ENCODE peak calls at places on chromosomes 5 and 9, in five cellular contexts. E is GM12891, W is GM12878, A is H1, B is HepG2. L is an unnamed sample.

GRCh38 chr5:35470866-35471265 is 146.8 kb upstream of the SPEF2 start:
- DNase-seq in E (no peak), W (no peak), A (no peak), B (peak; percentile 44), L (no peak)

GRCh38 chr5:53423724-53424123 is 56.7 kb upstream of the FST start:
- DNase-seq in E (no peak), W (no peak), A (no peak), B (no peak), L (no peak)

GRCh38 chr5:31819926-31820516 is 181.1 kb downstream of the PDZD2 start:
- DNase-seq in E (no peak), W (no peak), A (no peak), B (no peak), L (no peak)

GRCh38 chr5:74502479-74502950 is 138.0 kb downstream of the ENC1 start:
- DNase-seq in E (no peak), W (no peak), A (no peak), B (peak; percentile 91), L (no peak)

GRCh38 chr5:148972958-148973357 is 89.9 kb downstream of the SH3TC2 start:
- DNase-seq in E (no peak), W (no peak), A (no peak), B (peak; percentile 13), L (no peak)

GRCh38 chr5:139882961-139883539 is 87.4 kb downstream of the PSD2 start:
- DNase-seq in E (no peak), W (no peak), A (no peak), B (no peak), L (no peak)

GRCh38 chr5:127184841-127185240 is 105.8 kb upstream of the MEGF10 start:
- DNase-seq in E (no peak), W (no peak), A (no peak), B (no peak), L (no peak)

GRCh38 chr9:79700607-79701330 is 129.0 kb downstream of the TLE4 start:
- DNase-seq in E (no peak), W (no peak), A (no peak), B (no peak), L (no peak)

GRCh38 chr5:8905021-8905420 is 640.9 kb downstream of the SEMA5A start:
- DNase-seq in E (no peak), W (no peak), A (no peak), B (no peak), L (no peak)

GRCh38 chr5:170470808-170471404 is 32.9 kb upstream of the KCNIP1 start:
- DNase-seq in E (no peak), W (no peak), A (peak; percentile 43), B (no peak), L (no peak)

GRCh38 chr9:85014292-85014691 is 344.8 kb downstream of the NTRK2 start:
- DNase-seq in E (no peak), W (no peak), A (no peak), B (no peak), L (no peak)

GRCh38 chr5:36664762-36665161 is 58.4 kb downstream of the SLC1A3 start:
- DNase-seq in E (no peak), W (no peak), A (no peak), B (no peak), L (no peak)

GRCh38 chr9:121294866-121295661 is 27.1 kb downstream of the GSN start:
- DNase-seq in E (no peak), W (no peak), A (no peak), B (peak; percentile 82), L (no peak)

GRCh38 chr9:89440548-89440947 is 57.4 kb downstream of the SEMA4D start:
- DNase-seq in E (no peak), W (no peak), A (no peak), B (no peak), L (no peak)

GRCh38 chr5:82396871-82397514 is 118.8 kb upstream of the RPS23 start:
- DNase-seq in E (no peak), W (no peak), A (no peak), B (peak; percentile 92), L (no peak)

GRCh38 chr5:99141534-99142135 is 212.8 kb upstream of the CHD1 start:
- DNase-seq in E (no peak), W (no peak), A (no peak), B (no peak), L (no peak)

GRCh38 chr5:84088996-84089395 is 295.7 kb downstream of the EDIL3 start:
- DNase-seq in E (no peak), W (no peak), A (no peak), B (peak; percentile 18), L (no peak)

GRCh38 chr9:76599970-76600369 is 141.0 kb downstream of the GCNT1 start:
- DNase-seq in E (no peak), W (no peak), A (no peak), B (no peak), L (no peak)

GRCh38 chr9:120767451-120767850 is 25.8 kb downstream of the FBXW2 start:
- DNase-seq in E (no peak), W (no peak), A (no peak), B (peak; percentile 11), L (no peak)

GRCh38 chr5:108881133-108881532 is 133.4 kb downstream of the FER start:
- DNase-seq in E (no peak), W (no peak), A (no peak), B (no peak), L (no peak)

GRCh38 chr5:180238631-180239030 is 29.6 kb upstream of the RASGEF1C start:
- DNase-seq in E (no peak), W (no peak), A (no peak), B (no peak), L (no peak)

GRCh38 chr9:133839822-133840329 is 101.7 kb upstream of the SARDH start:
- DNase-seq in E (no peak), W (no peak), A (no peak), B (peak; percentile 36), L (no peak)

GRCh38 chr9:36592801-36593583 is 20.3 kb downstream of the MELK start:
- DNase-seq in E (no peak), W (no peak), A (no peak), B (no peak), L (no peak)

GRCh38 chr9:2459756-2460155 is 161.8 kb upstream of the VLDLR start:
- DNase-seq in E (no peak), W (no peak), A (no peak), B (no peak), L (no peak)

GRCh38 chr5:101390317-101390908 is 487.3 kb upstream of the ST8SIA4 start:
- DNase-seq in E (no peak), W (peak; percentile 12), A (no peak), B (peak; percentile 46), L (no peak)

GRCh38 chr9:116250881-116251280 is 97.3 kb downstream of the PAPPA start:
- DNase-seq in E (no peak), W (no peak), A (no peak), B (no peak), L (no peak)

GRCh38 chr5:143470120-143470519 is 66.6 kb upstream of the NR3C1 start:
- DNase-seq in E (no peak), W (no peak), A (no peak), B (no peak), L (no peak)

GRCh38 chr5:177022386-177023246 is at the start of gene ZNF346:
- DNase-seq in E (peak; percentile 98), W (peak; percentile 65), A (peak; percentile 93), B (peak; percentile 90), L (peak; percentile 98)

GRCh38 chr5:141003791-141004601 is 37.7 kb downstream of the PCDHAC2 start:
- DNase-seq in E (no peak), W (no peak), A (peak; percentile 54), B (no peak), L (no peak)

GRCh38 chr9:114813717-114814418 is 8.0 kb upstream of the TNFSF15 start:
- DNase-seq in E (no peak), W (no peak), A (no peak), B (no peak), L (no peak)

GRCh38 chr9:128494108-128494742 is 10.3 kb upstream of the GLE1 start:
- DNase-seq in E (no peak), W (no peak), A (no peak), B (no peak), L (no peak)

GRCh38 chr9:71937070-71937625 is 25.7 kb downstream of the C9orf85 start:
- DNase-seq in E (no peak), W (no peak), A (no peak), B (no peak), L (no peak)

DNA sequence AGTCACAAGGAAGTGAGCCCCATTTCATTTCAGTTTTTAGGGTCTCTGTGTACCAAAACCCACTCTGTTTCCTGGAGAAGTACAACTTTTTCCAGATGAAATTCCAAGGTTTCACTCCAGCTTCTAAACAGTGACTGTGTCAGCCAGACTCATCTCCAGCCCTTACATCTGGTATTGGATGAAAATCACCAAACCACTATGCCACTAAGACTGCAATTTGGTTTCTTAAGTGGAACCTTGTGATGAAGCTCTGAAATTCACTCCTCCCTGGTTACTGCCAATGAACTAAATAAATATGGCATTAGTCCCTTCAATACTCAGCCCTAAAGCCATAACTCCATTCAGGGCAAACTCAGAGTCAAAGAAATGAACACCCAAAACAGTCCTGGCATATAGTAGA is 211.2 kb upstream of the DAPK1 start:
- DNase-seq in E (no peak), W (no peak), A (no peak), B (no peak), L (no peak)
- TF ChIP-seq TAF1 in E (no peak), W (no peak), A (no peak), B (no peak), L (no peak)

GRCh38 chr9:98974994-98975712 is 31.4 kb downstream of the COL15A1 start:
- DNase-seq in E (peak; percentile 81), W (no peak), A (peak; percentile 99), B (peak; percentile 34), L (peak; percentile 89)
- TF ChIP-seq POLR2A in E (no peak), W (no peak), A (no peak), B (no peak), L (no peak)

GRCh38 chr5:1110930-1111726 is 735 bp downstream of the SLC12A7 start:
- DNase-seq in E (no peak), W (no peak), A (no peak), B (no peak), L (peak; percentile 64)
- TF ChIP-seq POLR2AphosphoS5 in E (no peak), W (no peak), A (no peak), B (no peak), L (no peak)

GRCh38 chr5:118980017-118980416 is 8.3 kb downstream of the DTWD2 start:
- DNase-seq in E (no peak), W (no peak), A (no peak), B (peak; percentile 68), L (no peak)

GRCh38 chr5:118980438-118980837 is 7.9 kb downstream of the DTWD2 start:
- DNase-seq in E (no peak), W (no peak), A (no peak), B (no peak), L (no peak)

GRCh38 chr5:118981783-118982182 is 6.6 kb downstream of the DTWD2 start:
- DNase-seq in E (no peak), W (no peak), A (no peak), B (no peak), L (no peak)

GRCh38 chr5:118987988-118988945 is at the start of gene DTWD2:
- DNase-seq in E (peak; percentile 88), W (peak; percentile 81), A (peak; percentile 99), B (peak; percentile 92), L (peak; percentile 83)

GRCh38 chr5:118984602-118985001 is 3.7 kb downstream of the DTWD2 start:
- DNase-seq in E (no peak), W (no peak), A (no peak), B (no peak), L (no peak)
- TF ChIP-seq TAF1 in E (no peak), W (no peak), A (no peak), B (no peak), L (no peak)

GRCh38 chr5:72159501-72159911 is 52.2 kb downstream of the MAP1B start:
- DNase-seq in E (no peak), W (no peak), A (no peak), B (no peak), L (no peak)
- TF ChIP-seq POLR2A in E (no peak), W (no peak), A (no peak), B (no peak), L (no peak)

GRCh38 chr5:133235696-133236426 is 184.0 kb downstream of the HSPA4 start:
- DNase-seq in E (no peak), W (no peak), A (no peak), B (no peak), L (no peak)
- TF ChIP-seq POLR2AphosphoS5 in E (no peak), W (no peak), A (no peak), B (no peak), L (no peak)

L was measured in GM12892.